ENCODE peak calls at places on chromosomes 1 and 21, in six cellular contexts. C, W, H, G, T and F are unnamed samples.

GRCh38 chr1:25996966-25997758 is 701 bp downstream of the PAFAH2 start:
- DNase-seq in W (peak), C (peak), G (peak), T (no peak), H (no peak), F (no peak)

GRCh38 chr1:150083907-150084306 is 16.3 kb downstream of the VPS45 start:
- DNase-seq in G (no peak), C (peak), W (no peak), T (no peak), H (no peak), F (no peak)

GRCh38 chr1:113530021-113530420 is 139.7 kb downstream of the MAGI3 start:
- DNase-seq in G (no peak), T (no peak), C (no peak), H (no peak), W (no peak), F (no peak)

GRCh38 chr1:175198332-175198731 is 5.8 kb upstream of the KIAA0040 start:
- DNase-seq in H (no peak), G (no peak), T (no peak), C (no peak), W (no peak), F (no peak)

GRCh38 chr21:32330784-32331311 is 32.2 kb downstream of the MRAP start:
- DNase-seq in C (no peak), G (no peak), H (no peak), W (peak), T (peak), F (no peak)

GRCh38 chr1:154873321-154873950 is 3.4 kb upstream of the KCNN3 start:
- DNase-seq in W (no peak), T (no peak), C (no peak), H (peak), G (no peak), F (no peak)

GRCh38 chr1:203564024-203564423 is 62.6 kb upstream of the ATP2B4 start:
- DNase-seq in H (no peak), W (no peak), T (no peak), G (no peak), C (peak), F (no peak)

GRCh38 chr1:16115468-16116363 is 40.2 kb downstream of the EPHA2 start:
- DNase-seq in H (peak), W (peak), C (no peak), T (peak), G (no peak), F (peak)

GRCh38 chr21:18545908-18546307 is 142.3 kb upstream of the TMPRSS15 start:
- DNase-seq in T (no peak), C (no peak), G (peak), H (no peak), W (no peak), F (no peak)

GRCh38 chr1:222071313-222071886 is 329.5 kb upstream of the DUSP10 start:
- DNase-seq in T (no peak), C (no peak), W (no peak), G (no peak), H (no peak), F (no peak)

GRCh38 chr1:204147392-204148097 is 4.3 kb downstream of the ETNK2 start:
- DNase-seq in T (no peak), C (no peak), G (no peak), W (peak), H (peak), F (no peak)

GRCh38 chr1:39501666-39502065 is 10.2 kb downstream of the BMP8A start:
- DNase-seq in G (no peak), H (no peak), T (no peak), W (no peak), C (peak), F (no peak)

GRCh38 chr1:172394167-172394751 is 26.2 kb upstream of the C1orf105 start:
- DNase-seq in C (peak), H (no peak), W (no peak), T (no peak), G (peak), F (no peak)

GRCh38 chr1:157119448-157119847 is 18.7 kb downstream of the ETV3 start:
- DNase-seq in G (no peak), T (no peak), H (peak), C (no peak), W (no peak), F (no peak)

GRCh38 chr21:43923391-43923790 is 58.4 kb downstream of the AGPAT3 start:
- DNase-seq in C (peak), W (no peak), H (no peak), T (no peak), G (no peak), F (no peak)

GRCh38 chr21:28851645-28852044 is 141.0 kb downstream of the LTN1 start:
- DNase-seq in W (no peak), H (no peak), G (no peak), T (no peak), C (no peak), F (no peak)

GRCh38 chr1:54705153-54705552 is 10.5 kb upstream of the TTC4 start:
- DNase-seq in C (no peak), T (no peak), G (no peak), W (no peak), H (no peak), F (no peak)

GRCh38 chr1:230542054-230542453 is 100.2 kb upstream of the COG2 start:
- DNase-seq in H (no peak), G (peak), W (no peak), C (no peak), T (no peak), F (no peak)

GRCh38 chr21:28986677-28987076 is 6.0 kb downstream of the LTN1 start:
- DNase-seq in H (no peak), C (no peak), T (no peak), G (no peak), W (no peak), F (no peak)

GRCh38 chr1:20322081-20322824 is 31.6 kb downstream of the VWA5B1 start:
- DNase-seq in H (no peak), G (no peak), W (no peak), T (no peak), C (peak), F (no peak)

GRCh38 chr1:211761400-211761799 is 69.2 kb downstream of the LPGAT1 start:
- DNase-seq in G (no peak), C (no peak), W (no peak), H (no peak), T (no peak), F (no peak)

GRCh38 chr1:197140123-197140522 is 6.3 kb downstream of the ASPM start:
- DNase-seq in H (no peak), C (peak), G (peak), T (no peak), W (no peak), F (no peak)
- H2BK15ac ChIP-seq in H (no peak), C (no peak), G (no peak), T (no peak), W (no peak), F (no peak)

GRCh38 chr1:109827466-109827865 is 63.7 kb upstream of the EPS8L3 start:
- DNase-seq in T (no peak), G (no peak), C (no peak), W (no peak), H (no peak), F (no peak)
- H2BK15ac ChIP-seq in T (no peak), G (no peak), C (peak), W (no peak), H (no peak), F (no peak)

GRCh38 chr1:33220701-33221384 is 35.4 kb upstream of the ZNF362 start:
- DNase-seq in G (no peak), C (no peak), W (peak), T (no peak), H (peak), F (no peak)
- H2BK15ac ChIP-seq in G (no peak), C (no peak), W (no peak), T (no peak), H (no peak), F (no peak)

GRCh38 chr1:208787219-208787618 is 543.0 kb upstream of the PLXNA2 start:
- DNase-seq in W (no peak), H (no peak), C (no peak), T (no peak), G (no peak), F (no peak)

GRCh38 chr1:208791458-208791857 is 547.3 kb upstream of the PLXNA2 start:
- DNase-seq in W (peak), C (no peak), T (no peak), G (no peak), H (no peak), F (no peak)

GRCh38 chr1:208782186-208782585 is 538.0 kb upstream of the PLXNA2 start:
- DNase-seq in G (no peak), H (no peak), T (no peak), W (no peak), C (no peak), F (no peak)

GRCh38 chr1:208785629-208786028 is 541.4 kb upstream of the PLXNA2 start:
- DNase-seq in W (no peak), H (no peak), G (no peak), T (no peak), C (no peak), F (no peak)

GRCh38 chr1:208788013-208788412 is 543.8 kb upstream of the PLXNA2 start:
- DNase-seq in T (no peak), W (no peak), G (no peak), H (no peak), C (no peak), F (no peak)
- H2BK15ac ChIP-seq in T (no peak), W (no peak), G (no peak), H (no peak), C (no peak), F (no peak)

GRCh38 chr21:33954395-33954794 is 38.8 kb upstream of the ATP5PO start:
- DNase-seq in H (no peak), C (no peak), G (no peak), W (no peak), T (no peak), F (no peak)
- H2BK15ac ChIP-seq in H (no peak), C (no peak), G (no peak), W (no peak), T (no peak), F (no peak)

GRCh38 chr1:162974810-162975209 is 94.4 kb upstream of the RGS4 start:
- DNase-seq in W (no peak), H (no peak), G (no peak), T (no peak), C (no peak), F (no peak)
- H2BK15ac ChIP-seq in W (no peak), H (no peak), G (no peak), T (no peak), C (peak), F (no peak)